ENCODE peak calls at places on chromosome 14, in four cellular contexts. I is suprapubic skin, A is gastrocnemius medialis, Y is A549. F is an unnamed sample.

GRCh38 chr14:73953731-73954130 is 3.6 kb downstream of the COQ6 start:
- DNase-seq in I (no peak), A (no peak), Y (no peak), F (peak; percentile 8)

GRCh38 chr14:104843442-104844305 is 21.4 kb upstream of the CEP170B start:
- DNase-seq in A (no peak), Y (no peak), I (peak; percentile 62), F (no peak)

GRCh38 chr14:100159865-100160533 is 554 bp upstream of the DEGS2 start:
- DNase-seq in Y (no peak), I (no peak), A (no peak), F (no peak)

GRCh38 chr14:53883739-53884138 is 72.9 kb downstream of the BMP4 start:
- DNase-seq in I (no peak), A (no peak), Y (no peak), F (no peak)

GRCh38 chr14:38342803-38343202 is 86.9 kb upstream of the CLEC14A start:
- DNase-seq in Y (no peak), A (no peak), I (no peak), F (no peak)

GRCh38 chr14:60859525-60859924 is 121.4 kb downstream of the TRMT5 start:
- DNase-seq in Y (no peak), I (no peak), A (no peak), F (no peak)

GRCh38 chr14:52073251-52073650 is 4.4 kb upstream of the NID2 start:
- DNase-seq in Y (no peak), I (no peak), A (no peak), F (no peak)

GRCh38 chr14:94447206-94447605 is 5.4 kb downstream of the SERPINA11 start:
- DNase-seq in A (no peak), Y (no peak), I (no peak), F (no peak)

GRCh38 chr14:44403194-44403593 is 103.9 kb downstream of the FSCB start:
- DNase-seq in A (no peak), I (no peak), Y (no peak), F (no peak)

GRCh38 chr14:89000007-89000942 is 175.8 kb downstream of the TTC8 start:
- DNase-seq in I (no peak), Y (peak; percentile 96), A (no peak), F (no peak)

GRCh38 chr14:102055181-102055901 is 31.5 kb downstream of the HSP90AA1 start:
- DNase-seq in A (no peak), I (no peak), Y (no peak), F (no peak)

GRCh38 chr14:98890556-98891340 is 381.2 kb downstream of the BCL11B start:
- DNase-seq in A (no peak), Y (no peak), I (no peak), F (no peak)

GRCh38 chr14:88496414-88496813 is 58.4 kb downstream of the PTPN21 start:
- DNase-seq in I (no peak), Y (no peak), A (no peak), F (no peak)

GRCh38 chr14:76174982-76175381 is 23.3 kb downstream of the GPATCH2L start:
- DNase-seq in I (no peak), A (no peak), Y (no peak), F (no peak)

GRCh38 chr14:80202888-80203562 is 8.3 kb downstream of the DIO2 start:
- DNase-seq in Y (peak; percentile 45), A (no peak), I (no peak), F (no peak)

GRCh38 chr14:97177016-97177415 is 379.8 kb downstream of the VRK1 start:
- DNase-seq in Y (peak; percentile 58), I (no peak), A (no peak), F (no peak)

GRCh38 chr14:34362625-34363251 is 99.3 kb downstream of the SPTSSA start:
- DNase-seq in I (no peak), A (no peak), Y (no peak), F (no peak)

GRCh38 chr14:69845050-69845581 is 34.1 kb upstream of the SMOC1 start:
- DNase-seq in Y (no peak), I (no peak), A (no peak), F (no peak)

GRCh38 chr14:74712499-74713394 is at the start of the genes AREL1 and FCF1:
- DNase-seq in A (peak; percentile 82), I (peak; percentile 87), Y (peak; percentile 89), F (peak; percentile 83)

GRCh38 chr14:79483989-79484388 is 727.3 kb downstream of the DIO2 start:
- DNase-seq in A (no peak), Y (no peak), I (no peak), F (no peak)

GRCh38 chr14:81319314-81319713 is 80.8 kb downstream of the STON2 start:
- DNase-seq in Y (no peak), I (no peak), A (no peak), F (no peak)

GRCh38 chr14:73749706-73750105 is 35.5 kb upstream of the PNMA1 start:
- DNase-seq in I (no peak), Y (no peak), A (no peak), F (no peak)

GRCh38 chr14:23831591-23831990 is 122.0 kb upstream of the DHRS4 start:
- DNase-seq in I (no peak), A (no peak), Y (no peak), F (no peak)

GRCh38 chr14:69490219-69490918 is 5.8 kb downstream of the PLEKHD1 start:
- DNase-seq in I (no peak), Y (no peak), A (no peak), F (no peak)

GRCh38 chr14:65804752-65805473 is 392.4 kb downstream of the FUT8 start:
- DNase-seq in I (no peak), A (no peak), Y (no peak), F (no peak)

GRCh38 chr14:35213869-35214387 is 78.3 kb upstream of the PSMA6 start:
- DNase-seq in Y (peak; percentile 29), I (no peak), A (no peak), F (no peak)

GRCh38 chr14:75223664-75224154 is 47.3 kb upstream of the TMED10 start:
- DNase-seq in Y (no peak), I (no peak), A (peak; percentile 42), F (no peak)

GRCh38 chr14:105197274-105197673 is 16.2 kb upstream of the NUDT14 start:
- DNase-seq in A (no peak), I (no peak), Y (peak; percentile 47), F (no peak)

GRCh38 chr14:103144085-103144484 is 20.8 kb downstream of the TNFAIP2 start:
- DNase-seq in A (no peak), I (no peak), Y (peak; percentile 76), F (no peak)

GRCh38 chr14:73802431-73803188 is 49.0 kb upstream of the PTGR2 start:
- DNase-seq in I (no peak), A (no peak), Y (peak; percentile 49), F (peak; percentile 64)

DNA sequence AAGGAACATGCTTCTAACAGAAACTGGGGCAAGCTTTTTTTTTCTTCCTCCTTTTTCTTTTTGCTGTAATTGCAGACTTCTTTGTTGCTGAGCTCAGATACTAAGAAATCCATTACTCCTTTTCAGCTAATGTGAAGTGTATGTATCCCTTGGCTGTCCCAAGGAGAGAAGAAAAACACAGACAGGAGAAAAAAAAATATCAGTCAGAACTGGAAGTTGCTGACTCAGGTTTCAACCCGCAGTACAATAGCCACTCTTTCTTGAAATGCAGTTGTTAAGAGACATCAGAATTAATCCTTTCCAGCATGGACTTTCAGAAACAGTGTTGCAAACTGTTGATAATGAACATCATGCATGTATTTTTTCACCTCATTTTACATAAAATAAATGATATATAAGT is 1248.5 kb downstream of the LRFN5 start:
- DNase-seq in Y (no peak), I (no peak), A (no peak), F (no peak)
- H3K4me3 ChIP-seq in Y (no peak overlapping the region), I (no peak overlapping the region), A (no peak overlapping the region), F (no peak overlapping the region)

GRCh38 chr14:82855912-82856381 is 1322.3 kb upstream of the SEL1L start:
- DNase-seq in A (no peak), Y (no peak), I (no peak), F (no peak)
- TF ChIP-seq CTCF in A (no peak), Y (no peak), I (no peak), F (no peak)

GRCh38 chr14:68285421-68286179 is 466.0 kb downstream of the RAD51B start:
- DNase-seq in A (no peak), I (no peak), Y (no peak), F (no peak)
- TF ChIP-seq POLR2A in A (no peak), I (no peak), Y (no peak), F (no peak)

DNA sequence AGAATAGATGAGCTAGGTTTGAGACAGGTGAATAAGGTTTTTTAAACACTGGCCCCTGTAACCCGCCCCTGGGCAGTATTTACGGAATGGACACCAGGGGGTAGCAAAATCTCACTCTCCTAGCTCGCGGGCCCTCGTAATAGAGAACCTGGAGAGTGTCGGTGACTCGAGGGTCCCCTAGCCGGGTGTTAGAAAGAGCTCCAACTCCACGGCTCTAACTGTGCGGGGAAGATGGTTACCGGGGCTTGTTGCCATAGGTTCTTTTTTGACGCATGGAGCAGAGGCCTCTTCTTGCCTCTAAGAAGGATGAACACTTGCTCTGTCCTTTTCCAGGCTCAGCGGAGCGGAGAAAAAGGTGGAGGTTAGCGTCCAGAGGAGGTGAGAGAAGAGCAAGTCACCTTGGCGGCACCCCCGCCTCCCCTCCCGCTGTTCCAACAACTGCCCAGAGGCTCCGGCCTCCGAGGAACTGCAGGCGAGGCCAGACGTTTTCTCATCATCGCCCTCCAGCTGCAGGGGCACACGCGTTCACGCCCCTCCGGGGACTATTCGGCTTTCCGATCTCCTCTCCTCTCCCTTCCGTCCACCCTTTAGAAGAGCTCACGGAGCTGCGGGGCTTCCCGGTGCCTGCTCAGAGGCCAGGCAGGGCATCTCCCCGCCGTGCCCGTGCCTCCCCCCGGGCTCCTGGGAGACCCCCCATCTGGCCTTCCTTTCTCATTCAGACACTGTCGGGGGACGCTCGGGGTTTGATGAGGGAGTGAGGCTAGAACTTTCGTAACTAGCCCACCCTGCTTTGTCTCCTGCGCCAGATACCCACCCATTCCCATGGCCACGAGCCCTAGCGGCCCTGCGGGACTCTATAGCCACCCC is 1.4 kb upstream of the ARHGEF40 start:
- DNase-seq in I (peak; percentile 75), Y (peak; percentile 53), A (peak; percentile 56), F (no peak)
- H3K4me3 ChIP-seq in I (peak overlapping the region; percentile 88), Y (no peak overlapping the region), A (peak overlapping the region; percentile 83), F (peak overlapping the region; percentile 5)

DNA sequence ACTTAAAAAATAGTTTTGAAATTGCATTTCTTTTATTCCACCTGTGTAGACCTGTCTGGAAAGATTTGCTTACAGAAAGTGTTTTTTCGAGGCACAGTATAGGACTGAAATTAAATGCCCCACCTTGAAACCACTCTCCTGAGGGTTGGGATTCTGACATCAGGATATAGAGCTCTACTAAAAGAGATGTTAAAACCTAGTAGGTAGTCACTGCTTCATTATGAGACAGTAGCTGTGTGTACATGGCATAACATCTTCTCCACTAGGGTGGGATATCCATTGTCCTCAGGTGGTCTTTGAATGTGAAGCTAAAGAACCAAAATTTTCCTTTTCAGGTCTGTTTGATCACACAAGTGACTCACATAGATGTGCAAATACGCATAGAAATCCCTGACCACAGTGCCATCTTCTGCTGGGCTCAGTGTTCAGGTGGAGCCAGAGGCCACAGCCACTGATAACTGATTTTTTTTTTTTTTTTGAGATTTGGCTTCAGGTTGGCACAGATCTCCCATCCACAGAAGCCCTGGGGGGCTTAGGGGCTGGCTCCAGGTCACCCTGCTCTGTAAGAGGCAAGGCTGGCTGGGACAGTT is 125.6 kb downstream of the DAAM1 start:
- DNase-seq in I (no peak), Y (peak; percentile 23), A (no peak), F (no peak)
- TF ChIP-seq CTCF in I (no peak), Y (peak; percentile 36), A (no peak), F (no peak)

GRCh38 chr14:64757601-64758000 is 53.4 kb downstream of the PLEKHG3 start:
- DNase-seq in A (no peak), Y (no peak), I (peak; percentile 58), F (no peak)
- TF ChIP-seq POLR2A in A (no peak), Y (no peak), I (no peak), F (no peak)

GRCh38 chr14:55457496-55457895 is 17.1 kb upstream of the TBPL2 start:
- DNase-seq in I (no peak), Y (no peak), A (no peak), F (no peak)

GRCh38 chr14:55454264-55455151 is 14.1 kb upstream of the TBPL2 start:
- DNase-seq in Y (peak; percentile 55), I (no peak), A (no peak), F (no peak)

GRCh38 chr14:55458800-55459577 is 18.6 kb upstream of the TBPL2 start:
- DNase-seq in Y (no peak), I (no peak), A (no peak), F (no peak)
- H3K4me3 ChIP-seq in Y (no peak overlapping the region), I (no peak overlapping the region), A (no peak overlapping the region), F (no peak overlapping the region)